ENCODE peak calls at places on chromosomes 6 and 20, in seven cellular contexts. Z is cardiac muscle cell; O is right lobe of liver; S is endothelial cell of umbilical vein; B is tibial artery; I is CD4-positive, alpha-beta T cell; N is choroid plexus epithelial cell. L is an unnamed sample.

GRCh38 chr6:13767121-13767794 is 47.1 kb downstream of the MCUR1 start:
- DNase-seq in Z (peak), I (peak), B (peak), O (no peak), N (peak), S (peak), L (peak)

GRCh38 chr6:29886686-29887085 is 55.6 kb upstream of the HLA-A start:
- DNase-seq in S (no peak), I (no peak), B (no peak), N (no peak), Z (no peak), O (no peak), L (no peak)

GRCh38 chr6:126040826-126041225 is 54.5 kb downstream of the TRMT11 start:
- DNase-seq in I (no peak), S (peak), Z (no peak), B (no peak), O (no peak), N (peak), L (no peak)

GRCh38 chr6:36739947-36740817 is 42.6 kb downstream of the RAB44 start:
- DNase-seq in Z (no peak), I (no peak), O (no peak), S (peak), B (no peak), N (no peak), L (no peak)

GRCh38 chr6:125163811-125164210 is 10.2 kb downstream of the TPD52L1 start:
- DNase-seq in I (no peak), Z (no peak), S (no peak), N (no peak), O (no peak), B (no peak), L (no peak)

GRCh38 chr6:39812853-39813533 is 20.8 kb downstream of the DAAM2 start:
- DNase-seq in I (no peak), S (no peak), Z (no peak), B (no peak), O (no peak), N (peak), L (no peak)

GRCh38 chr6:14441371-14441781 is 323.8 kb downstream of the CD83 start:
- DNase-seq in B (no peak), O (no peak), I (no peak), S (no peak), N (no peak), Z (peak), L (no peak)

GRCh38 chr20:32650545-32650944 is 23.2 kb downstream of the C20orf203 start:
- DNase-seq in Z (no peak), B (no peak), S (no peak), O (no peak), N (no peak), I (no peak), L (no peak)

GRCh38 chr6:73083886-73084285 is 141.4 kb downstream of the KHDC1L start:
- DNase-seq in N (no peak), B (no peak), Z (no peak), I (no peak), S (no peak), O (no peak), L (no peak)

GRCh38 chr20:53413188-53413631 is 180.4 kb downstream of the ZNF217 start:
- DNase-seq in B (no peak), I (peak), Z (peak), O (no peak), S (no peak), N (peak), L (peak)

GRCh38 chr6:157455028-157455714 is 74.2 kb downstream of the ZDHHC14 start:
- DNase-seq in S (peak), O (no peak), N (no peak), B (no peak), Z (no peak), I (no peak), L (no peak)

GRCh38 chr6:53984581-53984980 is 126.7 kb upstream of the MLIP start:
- DNase-seq in Z (no peak), I (no peak), N (no peak), S (no peak), O (no peak), B (no peak), L (no peak)

GRCh38 chr6:45836984-45837383 is 178.7 kb downstream of the CLIC5 start:
- DNase-seq in N (no peak), I (no peak), Z (no peak), S (no peak), B (no peak), O (no peak), L (no peak)

GRCh38 chr6:45837541-45838200 is 178.0 kb downstream of the CLIC5 start:
- DNase-seq in B (no peak), S (no peak), N (no peak), I (no peak), O (no peak), Z (no peak), L (no peak)

GRCh38 chr6:45841062-45841461 is 174.6 kb downstream of the CLIC5 start:
- DNase-seq in S (no peak), Z (no peak), I (no peak), B (no peak), N (no peak), O (no peak), L (no peak)

GRCh38 chr6:45838486-45838885 is 177.2 kb downstream of the CLIC5 start:
- DNase-seq in Z (no peak), N (no peak), S (no peak), O (no peak), I (no peak), B (no peak), L (no peak)

GRCh38 chr6:45838996-45839395 is 176.7 kb downstream of the CLIC5 start:
- DNase-seq in S (no peak), B (no peak), O (no peak), I (no peak), Z (no peak), N (no peak), L (no peak)
- TF ChIP-seq CTCF in S (no peak), B (no peak), O (no peak), I (no peak), Z (no peak), N (no peak), L (no peak)

DNA sequence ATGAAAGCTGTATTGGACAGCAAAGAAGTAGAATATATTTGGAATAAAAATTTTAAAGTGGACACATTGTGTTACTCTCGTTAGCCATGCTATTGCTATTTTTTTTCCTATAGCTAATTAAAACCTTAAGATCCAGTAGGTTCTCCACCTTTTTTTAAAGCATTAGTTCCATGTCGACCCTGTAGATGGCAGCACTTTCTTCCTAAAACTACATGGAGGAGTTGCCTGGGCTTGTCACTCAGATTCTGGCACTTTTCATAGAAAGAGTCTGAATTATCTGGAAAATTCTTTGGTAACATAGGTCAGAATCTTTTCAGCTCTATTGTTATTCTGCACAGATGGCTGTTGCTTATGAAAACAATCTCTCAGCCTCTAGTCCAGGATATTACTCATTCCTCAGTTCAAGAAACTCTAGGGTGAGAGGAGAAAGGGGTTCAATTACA is 42.0 kb upstream of the ESR1 start:
- DNase-seq in S (peak), O (peak), B (no peak), N (peak), Z (peak), I (no peak), L (peak)
- TF ChIP-seq CTCF in S (peak), O (peak), B (peak), N (peak), Z (peak), I (peak), L (peak)

GRCh38 chr20:38726849-38727601 is 2.7 kb downstream of the SLC32A1 start:
- DNase-seq in B (no peak), N (no peak), Z (peak), S (peak), O (no peak), I (peak), L (peak)
- TF ChIP-seq CTCF in B (no peak), N (no peak), Z (peak), S (peak), O (no peak), I (no peak), L (peak)

GRCh38 chr20:45115829-45116228 is 855 bp upstream of the WFDC5 start:
- DNase-seq in I (no peak), N (no peak), Z (no peak), O (no peak), S (no peak), B (no peak), L (no peak)

GRCh38 chr20:45115386-45115774 is 406 bp upstream of the WFDC5 start:
- DNase-seq in I (no peak), N (no peak), B (no peak), S (no peak), Z (no peak), O (no peak), L (no peak)

GRCh38 chr20:45119556-45120266 is 4.6 kb downstream of the WFDC12 start:
- DNase-seq in I (no peak), N (no peak), Z (no peak), S (no peak), O (no peak), B (no peak), L (no peak)

GRCh38 chr20:45117581-45117980 is 2.6 kb upstream of the WFDC5 start:
- DNase-seq in Z (no peak), I (no peak), B (no peak), S (no peak), O (no peak), N (no peak), L (no peak)

GRCh38 chr20:45118028-45118427 is 3.1 kb upstream of the WFDC5 start:
- DNase-seq in S (no peak), Z (no peak), B (no peak), N (peak), I (no peak), O (no peak), L (no peak)
- TF ChIP-seq CTCF in S (no peak), Z (peak), B (no peak), N (peak), I (no peak), O (no peak), L (no peak)

GRCh38 chr6:119628691-119629621 is 279.4 kb upstream of the MAN1A1 start:
- DNase-seq in O (no peak), I (no peak), S (no peak), N (no peak), Z (no peak), B (no peak), L (no peak)
- TF ChIP-seq CTCF in O (no peak), I (no peak), S (no peak), N (peak), Z (no peak), B (no peak), L (no peak)

GRCh38 chr20:46154796-46155195 is 36.7 kb downstream of the CD40 start:
- DNase-seq in B (no peak), N (no peak), Z (no peak), S (no peak), I (no peak), O (no peak), L (no peak)

GRCh38 chr20:46148313-46149213 is 30.4 kb downstream of the CD40 start:
- DNase-seq in O (no peak), B (no peak), I (no peak), S (no peak), Z (no peak), N (no peak), L (no peak)

GRCh38 chr20:46152824-46153586 is 34.9 kb downstream of the CD40 start:
- DNase-seq in O (no peak), I (no peak), N (no peak), Z (no peak), B (no peak), S (no peak), L (no peak)

GRCh38 chr20:46150982-46151381 is 32.9 kb downstream of the CD40 start:
- DNase-seq in I (no peak), N (no peak), Z (no peak), S (no peak), B (no peak), O (no peak), L (peak)

GRCh38 chr20:46151936-46152335 is 33.8 kb downstream of the CD40 start:
- DNase-seq in O (no peak), I (no peak), S (no peak), Z (no peak), B (no peak), N (no peak), L (peak)
- TF ChIP-seq CTCF in O (peak), I (peak), S (peak), Z (peak), B (no peak), N (peak), L (peak)

GRCh38 chr6:160790028-160790792 is 88.2 kb downstream of the PLG start:
- DNase-seq in S (no peak), I (no peak), O (no peak), N (no peak), Z (no peak), B (no peak), L (peak)
- TF ChIP-seq CTCF in S (no peak), I (no peak), O (peak), N (peak), Z (no peak), B (no peak), L (peak)